ENCODE peak calls at places on chromosomes 5 and 9, in four cellular contexts. One of them, this sample, is unnamed.

GRCh38 chr9:130303613-130304055 is 38.1 kb downstream of the HMCN2 start:
- DNase-seq in uterus: no peak
- DNase-seq in iPS-NIHi11: no peak
- DNase-seq in putamen: no peak
- DNase-seq in this sample: no peak

GRCh38 chr5:149367249-149367971 is 9.6 kb downstream of the PCYOX1L start:
- DNase-seq in uterus: peak
- DNase-seq in iPS-NIHi11: peak
- DNase-seq in putamen: peak
- DNase-seq in this sample: peak

GRCh38 chr9:86405926-86406325 is 51.7 kb upstream of the TUT7 start:
- DNase-seq in uterus: peak
- DNase-seq in iPS-NIHi11: no peak
- DNase-seq in putamen: peak
- DNase-seq in this sample: peak

GRCh38 chr5:178210073-178210526 is 5.8 kb downstream of the HNRNPAB start:
- DNase-seq in uterus: no peak
- DNase-seq in iPS-NIHi11: no peak
- DNase-seq in putamen: no peak
- DNase-seq in this sample: no peak

GRCh38 chr5:112569596-112569995 is 150.5 kb upstream of the EPB41L4A start:
- DNase-seq in uterus: no peak
- DNase-seq in iPS-NIHi11: no peak
- DNase-seq in putamen: no peak
- DNase-seq in this sample: no peak

GRCh38 chr5:76787237-76787636 is 31.6 kb upstream of the F2RL1 start:
- DNase-seq in uterus: peak
- DNase-seq in iPS-NIHi11: no peak
- DNase-seq in putamen: no peak
- DNase-seq in this sample: no peak

GRCh38 chr5:102539598-102539997 is 40.8 kb upstream of the SLCO6A1 start:
- DNase-seq in uterus: no peak
- DNase-seq in iPS-NIHi11: no peak
- DNase-seq in putamen: no peak
- DNase-seq in this sample: no peak

GRCh38 chr9:21965401-21965951 is 28.7 kb downstream of the CDKN2A start:
- DNase-seq in uterus: no peak
- DNase-seq in iPS-NIHi11: peak
- DNase-seq in putamen: no peak
- DNase-seq in this sample: no peak

GRCh38 chr9:81557452-81557956 is 131.8 kb downstream of the TLE1 start:
- DNase-seq in uterus: no peak
- DNase-seq in iPS-NIHi11: no peak
- DNase-seq in putamen: no peak
- DNase-seq in this sample: no peak

GRCh38 chr9:113558632-113559502 is 95.3 kb downstream of the RGS3 start:
- DNase-seq in uterus: peak
- DNase-seq in iPS-NIHi11: no peak
- DNase-seq in putamen: no peak
- DNase-seq in this sample: peak

GRCh38 chr5:135881244-135881643 is 14.4 kb downstream of the IL9 start:
- DNase-seq in uterus: no peak
- DNase-seq in iPS-NIHi11: no peak
- DNase-seq in putamen: peak
- DNase-seq in this sample: peak

GRCh38 chr5:172689801-172690200 is 48.7 kb downstream of the NEURL1B start:
- DNase-seq in uterus: no peak
- DNase-seq in iPS-NIHi11: no peak
- DNase-seq in putamen: no peak
- DNase-seq in this sample: no peak

GRCh38 chr5:87185838-87186237 is 81.8 kb upstream of the RASA1 start:
- DNase-seq in uterus: no peak
- DNase-seq in iPS-NIHi11: no peak
- DNase-seq in putamen: no peak
- DNase-seq in this sample: no peak

GRCh38 chr9:136765041-136765440 is 723 bp upstream of the LCN15 start:
- DNase-seq in uterus: no peak
- DNase-seq in iPS-NIHi11: no peak
- DNase-seq in putamen: no peak
- DNase-seq in this sample: no peak

GRCh38 chr9:14358523-14358922 is 44.6 kb upstream of the NFIB start:
- DNase-seq in uterus: no peak
- DNase-seq in iPS-NIHi11: no peak
- DNase-seq in putamen: no peak
- DNase-seq in this sample: no peak

GRCh38 chr5:172235132-172235780 is 41.3 kb downstream of the EFCAB9 start:
- DNase-seq in uterus: no peak
- DNase-seq in iPS-NIHi11: no peak
- DNase-seq in putamen: no peak
- DNase-seq in this sample: no peak

GRCh38 chr9:120765910-120766309 is 27.3 kb downstream of the FBXW2 start:
- DNase-seq in uterus: no peak
- DNase-seq in iPS-NIHi11: no peak
- DNase-seq in putamen: no peak
- DNase-seq in this sample: no peak

GRCh38 chr9:7536310-7536939 is 263.2 kb downstream of the DMAC1 start:
- DNase-seq in uterus: no peak
- DNase-seq in iPS-NIHi11: peak
- DNase-seq in putamen: peak
- DNase-seq in this sample: peak

GRCh38 chr5:152689275-152689711 is 284.2 kb upstream of the NMUR2 start:
- DNase-seq in uterus: no peak
- DNase-seq in iPS-NIHi11: peak
- DNase-seq in putamen: no peak
- DNase-seq in this sample: no peak

GRCh38 chr5:61965495-61965894 is 340.5 kb upstream of the KIF2A start:
- DNase-seq in uterus: no peak
- DNase-seq in iPS-NIHi11: no peak
- DNase-seq in putamen: no peak
- DNase-seq in this sample: no peak

GRCh38 chr9:96021616-96022444 is 146.3 kb downstream of the ERCC6L2 start:
- DNase-seq in uterus: no peak
- DNase-seq in iPS-NIHi11: peak
- DNase-seq in putamen: peak
- DNase-seq in this sample: peak

GRCh38 chr5:147567917-147568598 is 58.2 kb upstream of the DPYSL3 start:
- DNase-seq in uterus: no peak
- DNase-seq in iPS-NIHi11: peak
- DNase-seq in putamen: no peak
- DNase-seq in this sample: no peak

GRCh38 chr5:173542964-173543363 is 73.5 kb downstream of the BOD1 start:
- DNase-seq in uterus: no peak
- DNase-seq in iPS-NIHi11: no peak
- DNase-seq in putamen: no peak
- DNase-seq in this sample: no peak

GRCh38 chr5:66742083-66742895 is 146.1 kb downstream of the MAST4 start:
- DNase-seq in uterus: no peak
- DNase-seq in iPS-NIHi11: peak
- DNase-seq in putamen: peak
- DNase-seq in this sample: peak

GRCh38 chr9:97473717-97474116 is 27.7 kb upstream of the TMOD1 start:
- DNase-seq in uterus: no peak
- DNase-seq in iPS-NIHi11: no peak
- DNase-seq in putamen: no peak
- DNase-seq in this sample: no peak

GRCh38 chr9:109033941-109034700 is 20.8 kb upstream of the CTNNAL1 start:
- DNase-seq in uterus: no peak
- DNase-seq in iPS-NIHi11: no peak
- DNase-seq in putamen: no peak
- DNase-seq in this sample: no peak

GRCh38 chr5:167029488-167029887 is 1262.0 kb upstream of the WWC1 start:
- DNase-seq in uterus: no peak
- DNase-seq in iPS-NIHi11: no peak
- DNase-seq in putamen: no peak
- DNase-seq in this sample: no peak

GRCh38 chr9:128164332-128164885 is 4.3 kb downstream of the BBLN start:
- DNase-seq in uterus: no peak
- DNase-seq in iPS-NIHi11: no peak
- DNase-seq in putamen: no peak
- DNase-seq in this sample: no peak

GRCh38 chr5:399296-400281 is 43.4 kb upstream of the EXOC3 start:
- DNase-seq in uterus: peak
- DNase-seq in iPS-NIHi11: peak
- DNase-seq in putamen: peak
- DNase-seq in this sample: peak

GRCh38 chr9:37988041-37988440 is 81.0 kb downstream of the SHB start:
- DNase-seq in uterus: no peak
- DNase-seq in iPS-NIHi11: no peak
- DNase-seq in putamen: no peak
- DNase-seq in this sample: no peak

GRCh38 chr5:107431536-107431935 is 239.2 kb downstream of the EFNA5 start:
- DNase-seq in uterus: no peak
- DNase-seq in iPS-NIHi11: no peak
- DNase-seq in putamen: no peak
- DNase-seq in this sample: no peak

GRCh38 chr5:181045316-181045715 is 5.2 kb downstream of the BTNL9 start:
- DNase-seq in uterus: no peak
- DNase-seq in iPS-NIHi11: no peak
- DNase-seq in putamen: no peak
- DNase-seq in this sample: no peak

GRCh38 chr5:152443935-152444334 is 38.9 kb upstream of the NMUR2 start:
- DNase-seq in uterus: no peak
- DNase-seq in iPS-NIHi11: peak
- DNase-seq in putamen: no peak
- DNase-seq in this sample: no peak

GRCh38 chr5:143431789-143432188 is 28.3 kb upstream of the NR3C1 start:
- DNase-seq in uterus: no peak
- DNase-seq in iPS-NIHi11: no peak
- DNase-seq in putamen: peak
- DNase-seq in this sample: peak

GRCh38 chr9:34001308-34001707 is 47.4 kb downstream of the UBAP2 start:
- DNase-seq in uterus: no peak
- DNase-seq in iPS-NIHi11: no peak
- DNase-seq in putamen: no peak
- DNase-seq in this sample: no peak

GRCh38 chr5:124161286-124161685 is 585.2 kb downstream of the ZNF608 start:
- DNase-seq in uterus: no peak
- DNase-seq in iPS-NIHi11: peak
- DNase-seq in putamen: no peak
- DNase-seq in this sample: no peak